ENCODE peak calls at places on chromosomes 2 and 18, in ten cellular contexts. Q is endodermal cell, T is mammary epithelial cell, I is transverse colon, K is esophagus squamous epithelium, X is neural progenitor cell, E is tibial artery, O is ovary, D is body of pancreas, J is gastrocnemius medialis. N is an unnamed sample.

GRCh38 chr2:215535726-215536125 is 99.9 kb upstream of the FN1 start:
- DNase-seq in I (no peak), E (no peak), Q (no peak), T (peak; percentile 45), X (no peak), J (no peak), O (no peak), D (no peak), K (no peak), N (no peak)

GRCh38 chr2:178825183-178825582 is 18.0 kb upstream of the TTN start:
- DNase-seq in Q (no peak), T (peak; percentile 53), I (no peak), O (no peak), K (no peak), J (no peak), E (no peak), D (no peak), X (no peak), N (no peak)

GRCh38 chr2:231557571-231558217 is 27.4 kb upstream of the NMUR1 start:
- DNase-seq in T (peak; percentile 50), O (peak; percentile 48), J (peak; percentile 61), I (peak; percentile 50), D (peak; percentile 85), E (peak; percentile 85), Q (peak; percentile 82), K (peak; percentile 14), X (peak; percentile 82), N (peak; percentile 80)

GRCh38 chr2:96642564-96643350 is at the start of gene FER1L5:
- DNase-seq in I (no peak), J (no peak), X (peak; percentile 88), D (peak; percentile 59), E (no peak), Q (peak; percentile 82), K (no peak), O (peak; percentile 52), T (no peak), N (peak; percentile 41)

GRCh38 chr2:84285056-84285747 is 173.9 kb downstream of the SUCLG1 start:
- DNase-seq in Q (no peak), T (peak; percentile 70), O (no peak), I (no peak), D (no peak), J (no peak), E (no peak), K (no peak), X (no peak), N (no peak)

GRCh38 chr2:108918941-108919341 is 70.1 kb downstream of the EDAR start:
- DNase-seq in D (no peak), O (no peak), Q (peak; percentile 33), J (no peak), I (no peak), T (no peak), K (no peak), E (no peak), X (no peak), N (no peak)

GRCh38 chr2:37005118-37005868 is 39.0 kb upstream of the STRN start:
- DNase-seq in I (peak; percentile 21), T (peak; percentile 18), J (no peak), O (no peak), D (no peak), X (peak; percentile 1), K (no peak), Q (peak; percentile 68), E (no peak), N (no peak)

GRCh38 chr2:164600763-164601162 is 20.5 kb downstream of the GRB14 start:
- DNase-seq in Q (no peak), I (no peak), O (no peak), D (no peak), X (no peak), E (no peak), J (no peak), K (no peak), T (no peak), N (no peak)

GRCh38 chr2:102753563-102754159 is 8.2 kb upstream of the TMEM182 start:
- DNase-seq in I (peak; percentile 13), T (peak; percentile 47), X (peak; percentile 62), E (peak; percentile 43), J (no peak), Q (no peak), D (peak; percentile 36), K (no peak), O (no peak), N (no peak)

GRCh38 chr2:217988014-217988839 is 14.6 kb downstream of the TNS1 start:
- DNase-seq in I (peak; percentile 86), T (peak; percentile 68), J (peak; percentile 72), D (peak; percentile 97), X (peak; percentile 86), Q (peak; percentile 97), E (peak; percentile 87), O (peak; percentile 84), K (no peak), N (peak; percentile 88)

DNA sequence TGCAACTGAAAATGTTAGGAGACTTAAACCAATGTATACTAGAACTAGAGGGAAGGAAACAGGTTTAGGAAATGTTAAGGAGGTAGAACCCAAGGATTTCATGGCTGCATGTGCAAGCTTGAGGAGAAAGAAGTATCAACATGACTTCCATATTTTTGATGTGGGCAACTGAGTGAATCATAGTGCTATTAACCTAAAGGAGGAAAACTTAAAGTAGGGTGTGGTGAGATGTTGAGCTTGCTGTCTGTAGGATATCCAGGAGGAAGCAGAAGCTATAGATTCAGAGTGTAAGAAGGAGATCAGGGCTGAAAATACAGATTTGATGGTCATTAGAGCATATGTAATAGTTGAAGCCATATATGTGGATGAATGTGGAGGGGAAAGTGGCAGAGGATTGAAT is 31.5 kb downstream of the NDC80 start:
- DNase-seq in I (no peak), E (no peak), X (no peak), T (no peak), Q (no peak), O (no peak), J (no peak), K (no peak), D (no peak), N (no peak)
- H3K36me3 ChIP-seq in I (no peaks in the 10 kb centered on the region), E (no peaks in the 10 kb centered on the region), X (peaks cover 55% of the 10 kb centered on the region), T (peaks cover 31% of the 10 kb centered on the region), Q (peaks cover 79% of the 10 kb centered on the region), O (no peaks in the 10 kb centered on the region), J (no peaks in the 10 kb centered on the region), K (no peaks in the 10 kb centered on the region), D (no peaks in the 10 kb centered on the region), N (no peaks in the 10 kb centered on the region)

GRCh38 chr2:132729572-132729971 is 59.6 kb upstream of the LYPD1 start:
- DNase-seq in K (no peak), D (no peak), Q (no peak), J (no peak), O (no peak), X (no peak), T (no peak), E (no peak), I (no peak), N (no peak)
- TF ChIP-seq CTCF in K (no peak), D (no peak), Q (no peak), J (no peak), O (no peak), X (no peak), T (no peak), E (no peak), I (no peak), N (no peak)

GRCh38 chr2:3229221-3229620 is 148.4 kb downstream of the EIPR1 start:
- DNase-seq in D (no peak), T (no peak), J (no peak), X (no peak), O (no peak), I (no peak), E (no peak), K (no peak), Q (no peak), N (no peak)

GRCh38 chr2:3236300-3236699 is 141.3 kb downstream of the EIPR1 start:
- DNase-seq in T (peak; percentile 52), D (no peak), E (no peak), K (no peak), I (no peak), O (no peak), J (no peak), Q (no peak), X (no peak), N (no peak)

GRCh38 chr2:3237501-3237889 is 140.1 kb downstream of the EIPR1 start:
- DNase-seq in O (no peak), X (no peak), J (no peak), I (no peak), Q (peak; percentile 22), K (no peak), T (no peak), E (no peak), D (no peak), N (no peak)

GRCh38 chr2:3238951-3239841 is 138.4 kb downstream of the EIPR1 start:
- DNase-seq in Q (no peak), I (no peak), D (no peak), T (no peak), E (no peak), J (no peak), X (no peak), O (no peak), K (no peak), N (no peak)

GRCh38 chr2:3233877-3234276 is 143.7 kb downstream of the EIPR1 start:
- DNase-seq in O (no peak), I (peak; percentile 55), X (no peak), E (no peak), T (no peak), K (no peak), J (no peak), D (no peak), Q (peak; percentile 2), N (no peak)
- H3K36me3 ChIP-seq in O (no peaks in the 10 kb centered on the region), I (no peaks in the 10 kb centered on the region), X (no peaks in the 10 kb centered on the region), E (peaks cover 8% of the 10 kb centered on the region), T (no peaks in the 10 kb centered on the region), K (peaks cover 8% of the 10 kb centered on the region), J (no peaks in the 10 kb centered on the region), D (no peaks in the 10 kb centered on the region), Q (peaks cover 3% of the 10 kb centered on the region), N (peaks cover 14% of the 10 kb centered on the region)

GRCh38 chr2:11837875-11838734 is 91.7 kb downstream of the LPIN1 start:
- DNase-seq in X (no peak), T (no peak), Q (no peak), O (no peak), E (no peak), D (no peak), J (no peak), K (no peak), I (no peak), N (no peak)

GRCh38 chr2:11836647-11837219 is 90.3 kb downstream of the LPIN1 start:
- DNase-seq in E (no peak), X (no peak), K (no peak), O (no peak), Q (no peak), T (no peak), D (no peak), J (no peak), I (no peak), N (no peak)

GRCh38 chr2:11835403-11835802 is 89.0 kb downstream of the LPIN1 start:
- DNase-seq in D (no peak), Q (no peak), O (no peak), J (no peak), K (no peak), E (no peak), T (no peak), I (no peak), X (no peak), N (no peak)

GRCh38 chr2:11842324-11842723 is 95.9 kb downstream of the LPIN1 start:
- DNase-seq in K (no peak), Q (no peak), T (no peak), E (no peak), O (no peak), X (no peak), D (peak; percentile 19), J (no peak), I (no peak), N (peak; percentile 45)

DNA sequence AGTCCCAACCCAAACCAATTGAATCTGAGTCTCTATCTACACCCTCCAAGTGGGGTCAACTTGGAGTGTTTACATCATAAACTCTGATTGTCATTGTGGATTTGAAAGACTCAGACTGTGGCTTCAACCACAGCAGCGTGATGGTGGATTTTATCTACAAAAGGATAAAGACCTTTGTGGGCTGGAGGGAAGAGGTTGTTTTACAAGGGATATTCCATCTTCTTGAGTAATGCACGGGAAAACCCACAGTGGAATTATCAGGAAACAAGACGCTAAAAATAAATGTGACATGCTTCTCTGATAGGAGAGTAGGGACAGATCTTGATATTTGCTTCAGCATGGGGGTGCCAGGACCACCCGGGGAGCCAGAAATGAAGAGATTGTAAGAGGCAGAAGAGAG is 93.5 kb downstream of the LPIN1 start:
- DNase-seq in Q (no peak), O (no peak), T (no peak), K (no peak), I (no peak), E (no peak), D (no peak), X (no peak), J (no peak), N (no peak)
- TF ChIP-seq CTCF in Q (no peak), O (no peak), T (no peak), K (no peak), I (no peak), E (no peak), D (no peak), X (no peak), J (no peak), N (no peak)